ENCODE peak calls at places on chromosomes 1 and 21, in four cellular contexts. I is GM23248; P is HT1080; N is naive thymus-derived CD8-positive, alpha-beta T cell. J is an unnamed sample.
A peak's percentile ranks its signal among the peaks of the same experiment; 100 is the strongest.

GRCh38 chr1:207893737-207894582 is 17.0 kb downstream of the CD34 start:
- DNase-seq in I (no peak), P (no peak), N (no peak), J (no peak)

GRCh38 chr1:30727796-30728195 is 4.4 kb upstream of the MATN1 start:
- DNase-seq in I (peak; percentile 57), P (peak; percentile 55), N (no peak), J (peak; percentile 34)

GRCh38 chr1:10192263-10192662 is 18.1 kb upstream of the KIF1B start:
- DNase-seq in I (no peak), P (no peak), N (no peak), J (no peak)

GRCh38 chr1:28915036-28915895 is 897 bp downstream of the EPB41 start:
- DNase-seq in I (peak; percentile 24), P (peak; percentile 46), N (peak; percentile 39), J (no peak)

GRCh38 chr1:71587961-71588360 is 507.1 kb upstream of the ZRANB2 start:
- DNase-seq in I (peak; percentile 51), P (no peak), N (no peak), J (peak; percentile 53)

GRCh38 chr1:27522860-27523665 is 33.1 kb upstream of the WASF2 start:
- DNase-seq in I (peak; percentile 52), P (no peak), N (peak; percentile 55), J (peak; percentile 39)

GRCh38 chr1:163771637-163772036 is 449.9 kb downstream of the NUF2 start:
- DNase-seq in I (no peak), P (no peak), N (no peak), J (no peak)

GRCh38 chr1:209363112-209363511 is 220.4 kb upstream of the CAMK1G start:
- DNase-seq in I (no peak), P (no peak), N (no peak), J (no peak)

GRCh38 chr1:8202182-8202905 is 115.6 kb upstream of the SLC45A1 start:
- DNase-seq in I (peak; percentile 90), P (no peak), N (no peak), J (peak; percentile 92)

GRCh38 chr1:178037510-178038253 is 56.2 kb upstream of the RASAL2 start:
- DNase-seq in I (peak; percentile 92), P (no peak), N (no peak), J (peak; percentile 76)

GRCh38 chr1:205915354-205915990 is 27.8 kb downstream of the SLC26A9 start:
- DNase-seq in I (no peak), P (no peak), N (no peak), J (no peak)

GRCh38 chr1:183674339-183674738 is 21.2 kb upstream of the APOBEC4 start:
- DNase-seq in I (peak; percentile 31), P (no peak), N (no peak), J (peak; percentile 85)

GRCh38 chr1:8343464-8344001 is 25.6 kb downstream of the SLC45A1 start:
- DNase-seq in I (peak; percentile 97), P (peak; percentile 90), N (no peak), J (peak; percentile 97)

GRCh38 chr1:119279441-119280415 is 88.9 kb upstream of the HAO2 start:
- DNase-seq in I (peak; percentile 95), P (peak; percentile 88), N (no peak), J (peak; percentile 86)

GRCh38 chr21:38416791-38417190 is 81.5 kb downstream of the ERG start:
- DNase-seq in I (no peak), P (peak; percentile 10), N (no peak), J (no peak)

GRCh38 chr1:93437976-93438605 is 9.8 kb upstream of the FNBP1L start:
- DNase-seq in I (peak; percentile 62), P (peak; percentile 50), N (no peak), J (peak; percentile 70)

GRCh38 chr21:36860736-36861594 is 105.5 kb downstream of the HLCS start:
- DNase-seq in I (peak; percentile 60), P (peak; percentile 84), N (no peak), J (no peak)

J was measured in fibroblast of mammary gland.